ENCODE peak calls at places on chromosomes 11 and 22, in seven cellular contexts. R, M, A, T, X, N and Y are unnamed samples.

GRCh38 chr11:120344302-120345004 is 8.2 kb downstream of the ARHGEF12 start:
- DNase-seq in N (peak; percentile 64), A (peak; percentile 77), T (no peak), R (no peak), M (no peak), X (no peak), Y (peak; percentile 81)

GRCh38 chr11:39668640-39669039 is 1790.8 kb downstream of the LRRC4C start:
- DNase-seq in N (peak; percentile 82), A (no peak), R (no peak), M (peak; percentile 1), X (no peak), T (peak; percentile 42), Y (no peak)

GRCh38 chr11:47248304-47248663 is 330 bp downstream of the ACP2 start:
- DNase-seq in M (no peak), T (no peak), N (no peak), X (no peak), A (no peak), R (no peak), Y (no peak)

GRCh38 chr11:65417702-65418430 is 4.7 kb upstream of the NEAT1 start:
- DNase-seq in A (peak; percentile 64), T (no peak), N (peak; percentile 60), M (no peak), X (no peak), R (peak; percentile 54), Y (no peak)

GRCh38 chr11:117538731-117539130 is 211.1 kb downstream of the CEP164 start:
- DNase-seq in M (no peak), R (no peak), T (no peak), N (no peak), A (no peak), X (no peak), Y (no peak)

GRCh38 chr22:37498289-37498909 is 12.2 kb upstream of the MFNG start:
- DNase-seq in R (no peak), N (no peak), T (no peak), A (peak; percentile 68), M (no peak), X (peak; percentile 52), Y (no peak)

GRCh38 chr22:27416553-27417427 is 384.8 kb downstream of the MN1 start:
- DNase-seq in T (peak; percentile 84), A (no peak), R (no peak), X (peak; percentile 20), N (peak; percentile 89), M (peak; percentile 68), Y (peak; percentile 53)

GRCh38 chr11:64092761-64093136 is 57.0 kb downstream of the FLRT1 start:
- DNase-seq in R (no peak), M (no peak), A (no peak), X (no peak), T (no peak), N (no peak), Y (no peak)

GRCh38 chr11:7667460-7667859 is 5.8 kb downstream of the CYB5R2 start:
- DNase-seq in A (no peak), M (no peak), R (no peak), X (no peak), T (no peak), N (peak; percentile 35), Y (no peak)

GRCh38 chr22:27133951-27134664 is 476.7 kb downstream of the MIAT start:
- DNase-seq in N (peak; percentile 88), T (peak; percentile 67), M (no peak), R (no peak), X (peak; percentile 73), A (no peak), Y (no peak)

GRCh38 chr22:22835242-22835641 is 52.4 kb upstream of the IGLL5 start:
- DNase-seq in N (no peak), M (no peak), X (no peak), R (no peak), A (no peak), T (no peak), Y (no peak)

GRCh38 chr11:79100093-79100704 is 340.6 kb downstream of the TENM4 start:
- DNase-seq in X (peak; percentile 70), A (no peak), N (peak; percentile 60), T (no peak), M (no peak), R (no peak), Y (no peak)

GRCh38 chr22:30923168-30923900 is 45.2 kb downstream of the MORC2 start:
- DNase-seq in M (no peak), A (no peak), N (no peak), T (no peak), X (no peak), R (no peak), Y (no peak)

GRCh38 chr11:134475951-134476350 is 63.9 kb upstream of the B3GAT1 start:
- DNase-seq in X (no peak), R (no peak), M (no peak), N (no peak), A (no peak), T (no peak), Y (no peak)

GRCh38 chr11:17831883-17832282 is 97.3 kb downstream of the KCNC1 start:
- DNase-seq in T (no peak), A (no peak), M (no peak), R (no peak), N (no peak), X (no peak), Y (no peak)

GRCh38 chr11:117731689-117732290 is 65.2 kb downstream of the DSCAML1 start:
- DNase-seq in R (no peak), A (no peak), T (no peak), N (no peak), X (no peak), M (no peak), Y (no peak)

GRCh38 chr11:8253566-8253965 is 10.1 kb downstream of the LMO1 start:
- DNase-seq in R (no peak), T (no peak), X (no peak), N (no peak), A (no peak), M (no peak), Y (no peak)

GRCh38 chr11:32173435-32173834 is 82.6 kb downstream of the RCN1 start:
- DNase-seq in X (peak; percentile 41), T (peak; percentile 52), A (no peak), R (peak; percentile 47), M (peak; percentile 39), N (peak; percentile 66), Y (no peak)

GRCh38 chr11:61969391-61969758 is 1.9 kb upstream of the FTH1 start:
- DNase-seq in T (no peak), M (no peak), A (no peak), N (no peak), R (no peak), X (no peak), Y (no peak)

GRCh38 chr11:133388975-133389568 is 143.2 kb downstream of the OPCML start:
- DNase-seq in R (no peak), A (no peak), X (no peak), T (no peak), N (no peak), M (no peak), Y (no peak)

DNA sequence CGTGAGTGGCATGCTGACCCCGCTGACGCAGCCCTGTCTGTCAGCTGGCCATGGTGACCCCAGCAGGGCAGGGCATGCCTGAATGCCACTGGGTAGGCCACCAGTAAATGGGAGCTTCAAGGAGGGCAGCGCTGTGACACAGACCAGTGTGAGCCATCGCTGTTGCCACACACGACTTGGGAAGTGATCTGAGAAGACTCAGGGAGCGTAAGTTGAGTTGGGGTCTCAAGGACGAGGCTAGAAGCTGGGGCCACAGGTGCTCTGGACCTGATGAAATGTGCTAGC is 28.2 kb downstream of the MPPED1 start:
- DNase-seq in N (no peak), A (no peak), M (no peak), R (no peak), X (no peak), T (no peak), Y (no peak)
- H3K4me3 ChIP-seq in N (no peak overlapping the region), A (no peak overlapping the region), M (no peak overlapping the region), R (no peak overlapping the region), X (no peak overlapping the region), T (no peak overlapping the region), Y (no peak overlapping the region)

DNA sequence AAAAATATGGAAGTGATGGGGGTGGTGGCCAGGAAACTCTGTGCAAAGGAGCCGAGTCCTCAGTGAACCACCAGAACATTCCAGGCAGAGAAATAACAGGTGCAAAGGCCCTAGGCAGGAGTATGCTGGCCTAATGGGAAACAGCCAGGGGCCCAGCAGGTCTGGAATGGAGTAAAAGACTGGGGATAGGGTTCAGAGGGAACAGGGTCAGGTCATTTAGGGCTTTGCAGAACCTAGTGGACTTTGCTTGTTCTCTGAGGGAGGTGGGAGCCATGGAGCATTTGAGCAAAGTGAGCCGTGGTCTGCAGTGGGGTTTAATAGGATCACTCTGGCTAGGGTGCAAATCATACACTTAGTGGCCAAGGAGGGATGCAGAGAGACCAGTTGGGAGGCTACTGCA is 8.7 kb downstream of the CRYBB3 start:
- DNase-seq in A (no peak), M (no peak), X (no peak), R (no peak), T (no peak), N (no peak), Y (no peak)
- H3K4me3 ChIP-seq in A (no peak overlapping the region), M (no peak overlapping the region), X (no peak overlapping the region), R (no peak overlapping the region), T (no peak overlapping the region), N (no peak overlapping the region), Y (no peak overlapping the region)

GRCh38 chr22:33985506-33985905 is 65.2 kb upstream of the LARGE1 start:
- DNase-seq in T (no peak), N (no peak), M (no peak), X (no peak), A (no peak), R (no peak), Y (no peak)
- H3K4me3 ChIP-seq in T (no peak overlapping the region), N (no peak overlapping the region), M (no peak overlapping the region), X (no peak overlapping the region), A (no peak overlapping the region), R (no peak overlapping the region), Y (no peak overlapping the region)

GRCh38 chr22:40679964-40680818 is 907 bp downstream of the MCHR1 start:
- DNase-seq in M (no peak), N (no peak), X (peak; percentile 15), A (no peak), R (no peak), T (no peak), Y (no peak)
- H3K4me3 ChIP-seq in M (peak overlapping the region; percentile 55), N (no peak overlapping the region), X (no peak overlapping the region), A (no peak overlapping the region), R (peak overlapping the region; percentile 37), T (no peak overlapping the region), Y (no peak overlapping the region)

DNA sequence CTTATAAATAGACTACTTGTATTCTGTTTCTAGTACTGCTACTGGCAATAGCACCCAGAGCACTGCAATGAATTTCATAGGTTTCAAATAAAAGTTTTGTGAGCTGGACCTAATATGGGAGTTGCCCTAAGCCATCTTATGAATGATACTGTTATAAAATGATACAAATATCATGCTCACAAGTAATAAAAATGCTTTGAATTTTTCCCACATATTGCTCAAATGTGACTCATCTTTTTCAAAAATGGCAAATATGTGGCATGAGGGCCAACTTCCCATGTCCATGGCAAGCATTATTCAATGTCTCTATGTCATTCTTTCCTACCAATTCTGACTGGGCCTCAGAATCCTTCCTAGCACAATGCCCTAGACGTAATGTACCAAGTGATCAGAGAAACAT is 137.6 kb downstream of the TRPC6 start:
- DNase-seq in R (no peak), N (peak; percentile 32), M (no peak), T (no peak), X (no peak), A (no peak), Y (no peak)
- H3K4me3 ChIP-seq in R (no peak overlapping the region), N (no peak overlapping the region), M (no peak overlapping the region), T (no peak overlapping the region), X (no peak overlapping the region), A (no peak overlapping the region), Y (no peak overlapping the region)